ENCODE peak calls at places on chromosome X, in ten cellular contexts. T is lung, W is ovary, P is fibroblast of lung, L is heart right ventricle, D is NT2/D1, Q is heart left ventricle, N is HCT116, B is cardiac muscle cell, G is IMR-90. O is an unnamed sample.

GRCh38 chrX:132292753-132293152 is 73.5 kb upstream of the RAP2C start:
- DNase-seq in T (no peak), W (no peak), P (peak; percentile 73), L (no peak), D (peak; percentile 3), Q (peak; percentile 10), N (peak; percentile 15), B (peak; percentile 73), G (peak; percentile 57), O (peak; percentile 47)

GRCh38 chrX:133922390-133922772 is 63.0 kb downstream of the GPC3 start:
- DNase-seq in T (no peak), W (no peak), P (no peak), L (no peak), D (no peak), Q (no peak), N (no peak), B (no peak), G (no peak), O (no peak)

GRCh38 chrX:132443736-132444135 is 45.1 kb downstream of the MBNL3 start:
- DNase-seq in T (no peak), W (no peak), P (peak; percentile 63), L (no peak), D (no peak), Q (no peak), N (no peak), B (no peak), G (no peak), O (no peak)

GRCh38 chrX:30607155-30607554 is 29.6 kb upstream of the TASL start:
- DNase-seq in T (no peak), W (no peak), P (peak; percentile 42), L (no peak), D (no peak), Q (no peak), N (no peak), B (no peak), G (no peak), O (no peak)

GRCh38 chrX:24235084-24235710 is 78.7 kb downstream of the SUPT20HL2 start:
- DNase-seq in T (no peak), W (no peak), P (no peak), L (no peak), D (no peak), Q (no peak), N (no peak), B (no peak), G (no peak), O (no peak)

GRCh38 chrX:31353095-31353494 is 281.3 kb upstream of the FTHL17 start:
- DNase-seq in T (no peak), W (no peak), P (peak; percentile 17), L (no peak), D (no peak), Q (no peak), N (no peak), B (no peak), G (peak; percentile 62), O (no peak)

GRCh38 chrX:31166832-31167231 is 95.0 kb upstream of the FTHL17 start:
- DNase-seq in T (no peak), W (no peak), P (no peak), L (no peak), D (no peak), Q (no peak), N (no peak), B (no peak), G (no peak), O (no peak)

GRCh38 chrX:132822634-132823012 is 135.8 kb downstream of the HS6ST2 start:
- DNase-seq in T (no peak), W (no peak), P (no peak), L (no peak), D (no peak), Q (no peak), N (no peak), B (no peak), G (no peak), O (no peak)

GRCh38 chrX:108019382-108019857 is 25.4 kb upstream of the VSIG1 start:
- DNase-seq in T (no peak), W (no peak), P (no peak), L (no peak), D (no peak), Q (no peak), N (no peak), B (no peak), G (no peak), O (peak; percentile 34)

GRCh38 chrX:47707031-47707780 is 48.2 kb upstream of the UXT start:
- DNase-seq in T (no peak), W (no peak), P (peak; percentile 4), L (no peak), D (no peak), Q (no peak), N (no peak), B (no peak), G (no peak), O (no peak)

GRCh38 chrX:119516157-119516702 is 48.0 kb downstream of the SLC25A5 start:
- DNase-seq in T (no peak), W (peak; percentile 20), P (peak; percentile 77), L (no peak), D (peak; percentile 63), Q (peak; percentile 16), N (peak; percentile 39), B (peak; percentile 72), G (peak; percentile 69), O (peak; percentile 72)

GRCh38 chrX:154600962-154601374 is 16.0 kb downstream of the CTAG1A start:
- DNase-seq in T (no peak), W (no peak), P (no peak), L (no peak), D (no peak), Q (no peak), N (no peak), B (no peak), G (no peak), O (no peak)

GRCh38 chrX:54043696-54044125 is 562 bp downstream of the PHF8 start:
- DNase-seq in T (peak; percentile 29), W (no peak), P (no peak), L (peak; percentile 52), D (peak; percentile 28), Q (peak; percentile 23), N (no peak), B (peak; percentile 45), G (peak; percentile 10), O (no peak)

DNA sequence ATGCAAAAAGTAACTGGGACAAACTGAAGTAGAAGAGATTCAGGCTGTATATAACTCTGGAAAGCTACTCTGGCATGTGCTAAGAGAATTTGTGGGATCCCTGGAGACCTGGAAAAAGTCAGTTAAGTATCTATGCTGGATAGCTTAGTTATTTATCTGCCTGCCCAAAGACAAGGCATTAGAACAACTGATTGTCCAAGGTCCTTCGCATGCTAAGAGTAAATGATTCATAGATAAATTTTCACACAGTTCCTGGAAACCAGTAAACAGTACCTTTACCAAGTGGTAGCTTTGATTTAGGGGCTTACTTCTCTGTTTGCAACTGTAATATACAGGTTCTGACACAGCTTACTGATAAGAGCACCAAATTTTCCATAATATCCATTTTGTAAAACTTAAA is 104.8 kb downstream of the ATP11C start:
- DNase-seq in T (no peak), W (no peak), P (no peak), L (no peak), D (no peak), Q (no peak), N (no peak), B (no peak), G (no peak), O (no peak)
- H3K4me1 ChIP-seq in T (peaks cover 2% of the 10 kb centered on the region), W (peaks cover 2% of the 10 kb centered on the region), P (peaks cover 10% of the 10 kb centered on the region), L (peaks cover 24% of the 10 kb centered on the region), D (no peaks in the 10 kb centered on the region), Q (peaks cover 12% of the 10 kb centered on the region), N (no peaks in the 10 kb centered on the region), B (peaks cover 22% of the 10 kb centered on the region), G (peaks cover 7% of the 10 kb centered on the region), O (peaks cover 6% of the 10 kb centered on the region)

GRCh38 chrX:136192135-136192534 is 44.8 kb downstream of the FHL1 start:
- DNase-seq in T (no peak), W (no peak), P (no peak), L (no peak), D (no peak), Q (no peak), N (no peak), B (no peak), G (no peak), O (no peak)
- H3K4me3 ChIP-seq in T (no peak overlapping the region), W (no peak overlapping the region), P (no peak overlapping the region), L (no peak overlapping the region), D (no peak overlapping the region), Q (no peak overlapping the region), N (no peak overlapping the region), B (no peak overlapping the region), G (no peak overlapping the region), O (no peak overlapping the region)

DNA sequence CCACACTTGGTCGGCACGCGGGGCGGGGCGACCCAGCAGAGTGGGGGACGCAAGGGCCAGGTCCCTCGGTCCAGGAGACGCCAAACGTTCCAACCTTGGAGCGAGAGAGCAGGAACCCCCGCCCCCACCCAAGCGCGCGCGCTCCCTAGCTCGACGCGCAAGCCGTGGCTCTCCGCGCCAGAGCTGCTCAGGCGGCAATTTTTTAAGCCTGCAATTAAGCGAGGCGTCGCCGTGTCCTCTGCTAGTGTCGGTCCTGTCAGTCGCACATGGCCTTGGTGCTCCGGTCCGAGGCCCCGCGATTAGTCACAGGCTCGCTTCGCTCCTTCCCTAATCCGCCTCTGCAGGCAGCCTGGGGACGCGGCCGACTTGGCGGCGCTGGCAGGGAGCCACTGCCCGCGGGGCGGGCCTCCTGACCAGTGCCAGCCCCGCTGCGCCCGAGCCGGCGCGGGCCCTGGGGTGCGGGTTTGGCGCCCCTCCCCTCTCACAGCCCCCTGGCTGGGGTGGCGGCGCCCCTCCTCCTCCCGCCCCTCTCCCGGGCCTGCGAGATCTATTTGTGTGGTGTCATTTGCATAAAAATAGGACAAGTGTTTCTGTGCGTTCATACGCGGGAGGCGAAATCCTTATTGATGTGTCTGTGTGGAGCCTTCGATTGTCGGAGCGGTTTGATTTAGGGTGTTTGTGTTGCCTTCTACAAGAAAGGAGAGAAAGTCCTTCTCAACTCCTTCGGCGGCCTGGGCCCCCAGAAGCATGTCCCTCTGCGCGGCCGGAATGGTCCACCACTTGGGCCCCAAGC is 9.7 kb upstream of the BCOR start:
- DNase-seq in T (no peak), W (peak; percentile 46), P (no peak), L (peak; percentile 64), D (no peak), Q (peak; percentile 48), N (peak; percentile 77), B (peak; percentile 73), G (no peak), O (no peak)
- H3K4me1 ChIP-seq in T (peaks cover 12% of the 10 kb centered on the region), W (peaks cover 1% of the 10 kb centered on the region), P (peaks cover 3% of the 10 kb centered on the region), L (peaks cover 17% of the 10 kb centered on the region), D (peaks cover 6% of the 10 kb centered on the region), Q (peaks cover 63% of the 10 kb centered on the region), N (peaks cover 56% of the 10 kb centered on the region), B (peaks cover 39% of the 10 kb centered on the region), G (peaks cover 10% of the 10 kb centered on the region), O (no peaks in the 10 kb centered on the region)

GRCh38 chrX:111867236-111867635 is 8.7 kb upstream of the TRPC5OS start:
- DNase-seq in T (no peak), W (no peak), P (no peak), L (no peak), D (no peak), Q (no peak), N (no peak), B (no peak), G (no peak), O (no peak)

GRCh38 chrX:111874241-111874640 is 1.7 kb upstream of the TRPC5OS start:
- DNase-seq in T (no peak), W (no peak), P (no peak), L (no peak), D (no peak), Q (no peak), N (no peak), B (no peak), G (no peak), O (no peak)

GRCh38 chrX:111869639-111870034 is 6.3 kb upstream of the TRPC5OS start:
- DNase-seq in T (peak; percentile 30), W (no peak), P (peak; percentile 31), L (no peak), D (peak; percentile 67), Q (peak; percentile 9), N (peak; percentile 16), B (peak; percentile 79), G (peak; percentile 63), O (no peak)

GRCh38 chrX:111868726-111869638 is 7.0 kb upstream of the TRPC5OS start:
- DNase-seq in T (no peak), W (no peak), P (no peak), L (no peak), D (no peak), Q (no peak), N (no peak), B (peak; percentile 4), G (peak; percentile 13), O (no peak)
- H3K4me3 ChIP-seq in T (no peak overlapping the region), W (no peak overlapping the region), P (no peak overlapping the region), L (no peak overlapping the region), D (no peak overlapping the region), Q (no peak overlapping the region), N (no peak overlapping the region), B (no peak overlapping the region), G (no peak overlapping the region), O (no peak overlapping the region)